ENCODE peak calls at places on chromosomes 3 and 15, in five cellular contexts. K is heart left ventricle, V is breast epithelium, P is stomach, N is right lobe of liver. O is an unnamed sample.

GRCh38 chr15:69398541-69398940 is 15.6 kb upstream of the KIF23 start:
- DNase-seq in V (no peak), N (no peak), P (no peak), K (no peak), O (no peak)

GRCh38 chr3:196144383-196145105 is 62.7 kb upstream of the TFRC start:
- DNase-seq in V (no peak), N (no peak), K (no peak), P (no peak), O (no peak)

GRCh38 chr3:52091566-52092290 is 35.4 kb upstream of the DUSP7 start:
- DNase-seq in V (no peak), K (peak; percentile 17), P (no peak), N (no peak), O (no peak)

GRCh38 chr3:147120029-147120428 is 286.3 kb downstream of the ZIC4 start:
- DNase-seq in V (no peak), K (no peak), N (no peak), P (no peak), O (no peak)

GRCh38 chr15:96123630-96124187 is 206.8 kb upstream of the NR2F2 start:
- DNase-seq in K (no peak), V (no peak), P (no peak), N (no peak), O (no peak)

GRCh38 chr15:34853001-34853758 is 57.8 kb upstream of the ACTC1 start:
- DNase-seq in K (no peak), N (no peak), P (no peak), V (no peak), O (no peak)

GRCh38 chr15:73346735-73347312 is 21.9 kb downstream of the HCN4 start:
- DNase-seq in N (peak; percentile 70), V (peak; percentile 70), K (peak; percentile 70), P (peak; percentile 74), O (no peak)

GRCh38 chr15:80660114-80660513 is 35.0 kb upstream of the ABHD17C start:
- DNase-seq in K (no peak), N (peak; percentile 53), P (peak; percentile 39), V (no peak), O (no peak)

GRCh38 chr15:59571606-59572005 is 40.0 kb upstream of the GCNT3 start:
- DNase-seq in V (no peak), P (no peak), K (no peak), N (no peak), O (no peak)

GRCh38 chr3:197960694-197961581 is 921 bp downstream of the LMLN start:
- DNase-seq in P (no peak), K (no peak), N (no peak), V (no peak), O (no peak)

GRCh38 chr15:50315814-50316630 is 39.0 kb downstream of the GABPB1 start:
- DNase-seq in V (no peak), N (no peak), P (no peak), K (no peak), O (no peak)

GRCh38 chr3:143672396-143673165 is 175.7 kb downstream of the SLC9A9 start:
- DNase-seq in N (no peak), K (no peak), V (no peak), P (no peak), O (no peak)

GRCh38 chr15:33994005-33994615 is 25.8 kb downstream of the CHRM5 start:
- DNase-seq in V (no peak), P (no peak), K (no peak), N (no peak), O (no peak)

GRCh38 chr3:186617038-186617934 is 4.4 kb downstream of the AHSG start:
- DNase-seq in N (peak; percentile 90), V (peak; percentile 92), P (peak; percentile 91), K (peak; percentile 84), O (peak; percentile 84)

GRCh38 chr3:144553301-144553700 is 581.7 kb downstream of the DIPK2A start:
- DNase-seq in V (no peak), K (no peak), N (no peak), P (no peak), O (no peak)

GRCh38 chr15:40812721-40813425 is 5.6 kb upstream of the DNAJC17 start:
- DNase-seq in V (no peak), P (no peak), K (no peak), N (no peak), O (no peak)

GRCh38 chr15:70466895-70467529 is 296.3 kb downstream of the UACA start:
- DNase-seq in K (peak; percentile 68), V (no peak), P (peak; percentile 69), N (no peak), O (no peak)

GRCh38 chr15:80468776-80469175 is 64.6 kb downstream of the ARNT2 start:
- DNase-seq in K (no peak), V (no peak), P (no peak), N (no peak), O (no peak)

GRCh38 chr15:40320931-40321371 is 2.5 kb upstream of the INAFM2 start:
- DNase-seq in P (peak; percentile 66), K (no peak), V (no peak), N (peak; percentile 68), O (no peak)

GRCh38 chr15:92829875-92830274 is 70.2 kb upstream of the CHD2 start:
- DNase-seq in V (no peak), N (no peak), K (no peak), P (no peak), O (no peak)

GRCh38 chr3:12471228-12471627 is 13.1 kb upstream of the TSEN2 start:
- DNase-seq in P (no peak), N (no peak), V (no peak), K (no peak), O (no peak)

GRCh38 chr3:60290093-60290492 is 961.2 kb downstream of the FHIT start:
- DNase-seq in V (no peak), K (no peak), N (no peak), P (no peak), O (no peak)

GRCh38 chr15:41992151-41992802 is 19.9 kb upstream of the EHD4 start:
- DNase-seq in P (no peak), K (no peak), V (peak; percentile 25), N (no peak), O (no peak)

GRCh38 chr15:100517820-100518219 is 10.9 kb downstream of the CERS3 start:
- DNase-seq in P (no peak), K (no peak), N (no peak), V (no peak), O (no peak)

GRCh38 chr15:99628374-99629001 is 62.7 kb downstream of the MEF2A start:
- DNase-seq in K (no peak), V (no peak), N (no peak), P (no peak), O (no peak)

GRCh38 chr3:111913163-111913763 is 54.2 kb downstream of the PHLDB2 start:
- DNase-seq in P (no peak), K (no peak), V (no peak), N (no peak), O (no peak)

GRCh38 chr3:59782664-59783063 is 732.8 kb upstream of the CFAP20DC start:
- DNase-seq in N (no peak), V (no peak), K (no peak), P (no peak), O (no peak)

GRCh38 chr15:41789237-41789636 is 15.0 kb downstream of the MAPKBP1 start:
- DNase-seq in P (no peak), V (no peak), K (no peak), N (no peak), O (no peak)

GRCh38 chr3:158489181-158489580 is 81.8 kb upstream of the MLF1 start:
- DNase-seq in P (no peak), N (no peak), K (no peak), V (no peak), O (no peak)

GRCh38 chr3:158483701-158484100 is 87.3 kb upstream of the MLF1 start:
- DNase-seq in P (no peak), K (no peak), V (no peak), N (no peak), O (no peak)

GRCh38 chr3:158491968-158492367 is 79.0 kb upstream of the MLF1 start:
- DNase-seq in N (no peak), V (no peak), P (no peak), K (no peak), O (no peak)

GRCh38 chr3:158488670-158489069 is 82.3 kb upstream of the MLF1 start:
- DNase-seq in K (no peak), V (no peak), P (no peak), N (no peak), O (no peak)

DNA sequence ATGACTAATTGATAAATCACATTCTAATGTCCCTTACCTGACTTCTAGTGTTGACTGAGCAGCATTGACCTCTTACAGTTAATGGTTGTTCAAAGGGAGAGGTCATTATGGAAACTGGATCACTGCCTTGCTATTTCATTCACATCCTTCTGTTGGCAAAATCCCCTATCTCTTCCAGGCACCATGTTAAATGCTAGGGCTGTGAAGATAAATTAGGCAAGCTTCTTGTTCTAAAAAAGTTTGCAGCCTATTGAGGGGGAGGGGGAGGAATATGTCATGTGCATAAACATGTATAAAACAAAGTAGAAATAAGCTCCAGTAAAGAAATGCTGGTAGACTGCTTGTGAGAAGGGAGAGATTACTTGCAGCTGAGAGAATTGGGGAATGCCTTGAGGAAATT is 84.8 kb upstream of the MLF1 start:
- DNase-seq in N (no peak), V (no peak), K (no peak), P (no peak), O (no peak)
- TF ChIP-seq POLR2A in N (no peak), V (no peak), K (no peak), P (no peak), O (no peak)

GRCh38 chr15:55270301-55270700 is 19.3 kb downstream of the RAB27A start:
- DNase-seq in V (no peak), K (no peak), P (no peak), N (no peak), O (no peak)

GRCh38 chr15:55267401-55268053 is 22.1 kb downstream of the RAB27A start:
- DNase-seq in P (peak; percentile 50), K (peak; percentile 48), V (no peak), N (no peak), O (peak; percentile 27)

GRCh38 chr15:55266547-55266946 is 23.1 kb downstream of the RAB27A start:
- DNase-seq in K (no peak), N (no peak), P (no peak), V (no peak), O (no peak)

GRCh38 chr15:55268054-55268695 is 21.4 kb downstream of the RAB27A start:
- DNase-seq in P (no peak), V (no peak), N (no peak), K (no peak), O (no peak)
- H3K4me3 ChIP-seq in P (no peak overlapping the region), V (no peak overlapping the region), N (no peak overlapping the region), K (no peak overlapping the region), O (no peak overlapping the region)

GRCh38 chr3:107240183-107241091 is 136.8 kb upstream of the CCDC54 start:
- DNase-seq in P (peak; percentile 69), N (peak; percentile 80), V (peak; percentile 67), K (peak; percentile 86), O (peak; percentile 94)
- TF ChIP-seq POLR2A in P (no peak), N (peak; percentile 21), V (peak; percentile 20), K (no peak), O (no peak)

GRCh38 chr3:58236527-58237237 is 910 bp upstream of the ABHD6 start:
- DNase-seq in P (no peak), V (no peak), N (peak; percentile 53), K (peak; percentile 29), O (no peak)

GRCh38 chr3:58237940-58238681 is 519 bp downstream of the ABHD6 start:
- DNase-seq in P (peak; percentile 62), V (peak; percentile 57), N (peak; percentile 91), K (peak; percentile 76), O (peak; percentile 47)

GRCh38 chr3:58237238-58237939 is at the start of gene ABHD6:
- DNase-seq in N (peak; percentile 81), K (peak; percentile 81), P (peak; percentile 79), V (peak; percentile 65), O (peak; percentile 93)

GRCh38 chr3:58241321-58242044 is 3.9 kb downstream of the ABHD6 start:
- DNase-seq in P (no peak), N (peak; percentile 51), K (no peak), V (no peak), O (peak; percentile 56)

GRCh38 chr3:58238830-58239229 is 1.2 kb downstream of the ABHD6 start:
- DNase-seq in N (no peak), P (no peak), K (no peak), V (no peak), O (no peak)
- H3K4me3 ChIP-seq in N (peak overlapping the region; percentile 83), P (peak overlapping the region; percentile 78), K (peak overlapping the region; percentile 93), V (peak overlapping the region; percentile 86), O (no peak overlapping the region)